ENCODE peak calls at places on chromosomes 3 and 15, in five cellular contexts. O is SK-N-SH, Y is Panc1, B is A549, N is HepG2. I is an unnamed sample.

GRCh38 chr3:149554826-149555225 is 80.3 kb downstream of the TM4SF4 start:
- DNase-seq in B (peak; percentile 54), Y (peak; percentile 90), O (no peak), N (no peak), I (no peak)

GRCh38 chr3:99648091-99648490 is 9.7 kb downstream of the COL8A1 start:
- DNase-seq in Y (no peak), B (peak; percentile 24), N (no peak), O (no peak), I (no peak)

GRCh38 chr3:107064445-107065060 is 312.7 kb upstream of the CCDC54 start:
- DNase-seq in N (peak; percentile 44), Y (peak; percentile 66), B (peak; percentile 69), O (peak; percentile 50), I (peak; percentile 92)

GRCh38 chr15:91318976-91319714 is 219.1 kb downstream of the SV2B start:
- DNase-seq in O (no peak), N (no peak), B (no peak), Y (no peak), I (no peak)

GRCh38 chr3:12323237-12323636 is 34.4 kb downstream of the PPARG start:
- DNase-seq in N (no peak), O (no peak), B (no peak), Y (no peak), I (no peak)

GRCh38 chr3:45026957-45027356 is 854 bp downstream of the CLEC3B start:
- DNase-seq in O (no peak), Y (no peak), N (peak; percentile 4), B (no peak), I (no peak)

GRCh38 chr15:73366766-73367623 is 1.8 kb downstream of the HCN4 start:
- DNase-seq in Y (no peak), N (no peak), O (peak; percentile 40), B (no peak), I (peak; percentile 65)

GRCh38 chr15:57548835-57549234 is 42.9 kb upstream of the MYZAP start:
- DNase-seq in N (no peak), B (no peak), Y (no peak), O (no peak), I (no peak)

GRCh38 chr3:123424999-123425386 is 23.9 kb downstream of the ADCY5 start:
- DNase-seq in Y (no peak), N (no peak), O (no peak), B (no peak), I (no peak)

GRCh38 chr3:133058243-133058642 is 20.1 kb downstream of the TMEM108 start:
- DNase-seq in Y (no peak), O (no peak), N (no peak), B (no peak), I (peak; percentile 43)

GRCh38 chr15:98804057-98804380 is 155.7 kb downstream of the IGF1R start:
- DNase-seq in O (no peak), B (peak; percentile 37), Y (no peak), N (no peak), I (no peak)

GRCh38 chr15:93241696-93242585 is 152.9 kb upstream of the RGMA start:
- DNase-seq in N (no peak), B (no peak), Y (no peak), O (no peak), I (peak; percentile 83)
- TF ChIP-seq REST in N (no peak), B (no peak), Y (no peak), O (no peak), I (no peak)

GRCh38 chr15:47037003-47037402 is 680.3 kb upstream of the SEMA6D start:
- DNase-seq in B (no peak), O (no peak), Y (no peak), N (no peak), I (no peak)
- TF ChIP-seq CTCF in B (no peak), O (no peak), Y (no peak), N (no peak), I (no peak)

GRCh38 chr3:36957862-36958686 is 13.2 kb upstream of the TRANK1 start:
- DNase-seq in N (no peak), B (peak; percentile 56), O (no peak), Y (no peak), I (no peak)
- H3K4me3 ChIP-seq in N (no peak overlapping the region), B (peak overlapping the region; percentile 14), O (no peak overlapping the region), Y (no peak overlapping the region), I (no peak overlapping the region)

DNA sequence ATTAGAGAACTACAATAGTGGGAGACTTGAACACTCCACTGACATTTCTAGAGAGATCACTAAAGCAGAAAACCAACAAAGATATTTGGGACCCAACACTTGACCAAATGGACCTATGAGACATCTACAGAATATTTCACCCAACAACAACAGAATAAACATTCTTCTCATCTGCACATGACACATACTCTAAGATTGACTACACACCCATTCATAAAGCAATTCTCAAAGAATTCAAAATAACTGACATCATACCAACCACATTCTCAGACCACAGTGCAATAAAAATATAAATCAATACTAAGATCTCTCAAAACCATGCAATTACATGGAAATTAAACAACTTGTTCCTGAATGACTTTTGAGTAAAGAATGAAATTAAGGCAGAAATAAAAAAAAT is 473.7 kb downstream of the LPP start:
- DNase-seq in O (no peak), N (no peak), Y (peak; percentile 72), B (peak; percentile 14), I (no peak)
- TF ChIP-seq REST in O (no peak), N (no peak), Y (no peak), B (no peak), I (no peak)

GRCh38 chr3:151002582-151002981 is 30.1 kb upstream of the CLRN1 start:
- DNase-seq in B (no peak), O (no peak), Y (no peak), N (peak; percentile 6), I (no peak)

GRCh38 chr3:151003024-151003771 is 30.7 kb upstream of the CLRN1 start:
- DNase-seq in Y (peak; percentile 12), O (no peak), B (no peak), N (peak; percentile 34), I (no peak)

GRCh38 chr3:151008699-151009098 is 36.2 kb upstream of the CLRN1 start:
- DNase-seq in Y (no peak), B (peak; percentile 33), N (no peak), O (peak; percentile 8), I (peak; percentile 51)

GRCh38 chr3:150998996-150999395 is 26.5 kb upstream of the CLRN1 start:
- DNase-seq in Y (no peak), N (no peak), O (no peak), B (no peak), I (no peak)

DNA sequence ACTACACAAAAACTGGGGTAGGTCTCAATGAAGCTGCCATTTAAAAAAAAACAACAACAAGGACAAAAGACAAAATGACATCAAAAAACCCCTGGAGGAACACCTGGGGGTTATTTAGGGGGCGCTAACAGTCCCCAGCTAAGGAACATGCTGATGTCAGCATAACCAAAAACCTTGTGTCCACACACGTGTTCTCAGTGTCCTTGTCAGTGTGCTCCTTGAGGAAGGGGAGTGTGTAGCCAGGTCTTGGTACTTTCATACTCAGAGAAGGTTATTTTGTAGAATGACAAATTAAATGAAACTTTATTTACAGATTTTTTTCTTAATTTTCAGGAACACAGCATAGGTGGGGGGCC is 31.2 kb upstream of the CLRN1 start:
- DNase-seq in O (no peak), Y (no peak), B (no peak), N (no peak), I (no peak)
- TF ChIP-seq CTCF in O (no peak), Y (no peak), B (no peak), N (no peak), I (no peak)

GRCh38 chr15:68733666-68734065 is 87.0 kb downstream of the ANP32A start:
- DNase-seq in Y (no peak), N (no peak), B (no peak), O (no peak), I (no peak)
- H3K4me3 ChIP-seq in Y (no peak overlapping the region), N (no peak overlapping the region), B (no peak overlapping the region), O (no peak overlapping the region), I (no peak overlapping the region)

I was measured in GM23338.